ENCODE peak calls at places on chromosomes 13 and 19, in four cellular contexts. N is aorta, O is Panc1, X is GM23248. M is an unnamed sample.

GRCh38 chr19:55304279-55304978 is 20.6 kb downstream of the BRSK1 start:
- DNase-seq in N (no peak), O (no peak), X (peak; percentile 43), M (no peak)

GRCh38 chr19:56403261-56403660 is 871 bp upstream of the ZNF583 start:
- DNase-seq in N (no peak), O (no peak), X (peak; percentile 39), M (no peak)

GRCh38 chr13:114124921-114125320 is 7.5 kb downstream of the RASA3 start:
- DNase-seq in N (no peak), O (no peak), X (peak; percentile 86), M (no peak)

GRCh38 chr19:45508681-45508930 is 1.3 kb downstream of the VASP start:
- DNase-seq in N (no peak), O (no peak), X (no peak), M (no peak)

GRCh38 chr19:899363-900301 is 6.3 kb downstream of the RNU6-9 start:
- DNase-seq in N (no peak), O (no peak), X (no peak), M (no peak)

GRCh38 chr19:14149509-14149994 is 13.2 kb upstream of the ASF1B start:
- DNase-seq in N (peak; percentile 90), O (no peak), X (peak; percentile 51), M (peak; percentile 85)

GRCh38 chr13:28707629-28708427 is 10.9 kb downstream of the SLC46A3 start:
- DNase-seq in N (no peak), O (no peak), X (peak; percentile 91), M (no peak)

GRCh38 chr13:80217614-80218456 is 123.1 kb downstream of the SPRY2 start:
- DNase-seq in N (no peak), O (no peak), X (no peak), M (no peak)

GRCh38 chr13:19023115-19023514 is 158.5 kb downstream of the TUBA3C start:
- DNase-seq in N (no peak), O (no peak), X (no peak), M (no peak)

GRCh38 chr19:48539503-48540096 is 12.4 kb upstream of the SULT2B1 start:
- DNase-seq in N (no peak), O (no peak), X (peak; percentile 84), M (no peak)

GRCh38 chr19:51065221-51065960 is 499 bp upstream of the KLK13 start:
- DNase-seq in N (no peak), O (no peak), X (no peak), M (no peak)

GRCh38 chr13:23715762-23716235 is 145.6 kb downstream of the TNFRSF19 start:
- DNase-seq in N (no peak), O (no peak), X (peak; percentile 13), M (no peak)

GRCh38 chr13:84255226-84255625 is 373.0 kb upstream of the SLITRK1 start:
- DNase-seq in N (no peak), O (no peak), X (no peak), M (no peak)

GRCh38 chr19:29872224-29872731 is 60.5 kb downstream of the CCNE1 start:
- DNase-seq in N (peak; percentile 67), O (no peak), X (peak; percentile 34), M (no peak)

GRCh38 chr13:27130223-27131015 is 41.2 kb downstream of the USP12 start:
- DNase-seq in N (no peak), O (no peak), X (peak; percentile 59), M (no peak)

GRCh38 chr19:37950471-37951175 is 43.6 kb downstream of the SIPA1L3 start:
- DNase-seq in N (no peak), O (no peak), X (no peak), M (no peak)

GRCh38 chr19:34173145-34173956 is 1.0 kb downstream of the LSM14A start:
- DNase-seq in N (no peak), O (no peak), X (peak; percentile 42), M (no peak)

GRCh38 chr13:20499986-20500385 is 25.7 kb downstream of the CRYL1 start:
- DNase-seq in N (no peak), O (no peak), X (peak; percentile 48), M (no peak)

GRCh38 chr13:102879793-102880499 is 34.1 kb downstream of the ERCC5 start:
- DNase-seq in N (no peak), O (no peak), X (no peak), M (no peak)

GRCh38 chr13:38899581-38899980 is 91.0 kb downstream of the STOML3 start:
- DNase-seq in N (no peak), O (no peak), X (no peak), M (no peak)

GRCh38 chr13:79108914-79109643 is 297.0 kb downstream of the RBM26 start:
- DNase-seq in N (no peak), O (no peak), X (no peak), M (no peak)

DNA sequence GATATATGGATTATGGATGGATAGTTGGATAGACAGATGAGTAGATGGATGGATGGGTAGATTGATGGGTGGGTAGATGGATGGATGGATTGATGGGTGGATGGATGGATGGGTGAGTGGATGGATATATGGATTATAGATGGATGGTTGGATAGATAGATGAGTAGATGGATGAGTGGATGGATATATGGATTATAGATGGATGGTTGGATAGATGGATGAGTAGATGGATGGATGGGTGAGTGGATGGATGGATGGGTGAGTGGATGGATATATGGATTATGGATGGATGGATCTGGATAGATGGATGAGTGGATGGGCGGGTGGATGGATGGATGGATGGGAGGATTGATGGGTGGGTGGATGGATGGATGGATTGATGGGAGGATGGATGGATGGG is 36.4 kb upstream of the TNFAIP8L1 start:
- DNase-seq in N (no peak), O (no peak), X (no peak), M (no peak)
- H3K27ac ChIP-seq in N (no peak overlapping the region), O (no peak overlapping the region), X (no peak overlapping the region), M (no peak overlapping the region)

DNA sequence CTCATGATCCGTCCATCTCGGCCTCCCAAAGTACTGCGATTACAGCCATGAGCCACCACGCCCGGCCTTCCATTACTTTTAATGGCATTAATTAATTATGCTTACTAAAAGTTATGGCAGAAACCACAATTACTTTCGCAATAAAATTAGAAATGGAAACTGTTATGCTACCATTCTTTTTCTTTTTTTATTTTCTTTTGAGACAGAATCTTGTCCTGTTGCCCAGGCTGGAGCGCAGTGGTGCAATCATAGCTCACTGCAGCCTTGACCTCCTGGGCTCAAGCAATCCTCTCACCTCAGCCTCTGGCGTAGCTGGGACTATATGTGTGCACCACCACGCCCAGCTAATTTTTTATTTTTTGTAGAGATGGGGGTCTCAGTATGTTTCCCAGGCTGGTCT is 4.6 kb upstream of the BST2 start:
- DNase-seq in N (no peak), O (no peak), X (no peak), M (no peak)
- H3K4me1 ChIP-seq in N (no peaks in the 10 kb centered on the region), O (peaks cover 12% of the 10 kb centered on the region), X (no peaks in the 10 kb centered on the region), M (peaks cover 34% of the 10 kb centered on the region)

GRCh38 chr19:35288331-35288730 is 3.6 kb upstream of the MAG start:
- DNase-seq in N (no peak), O (no peak), X (no peak), M (no peak)
- H3K4me3 ChIP-seq in N (no peak overlapping the region), O (no peak overlapping the region), X (no peak overlapping the region), M (no peak overlapping the region)

DNA sequence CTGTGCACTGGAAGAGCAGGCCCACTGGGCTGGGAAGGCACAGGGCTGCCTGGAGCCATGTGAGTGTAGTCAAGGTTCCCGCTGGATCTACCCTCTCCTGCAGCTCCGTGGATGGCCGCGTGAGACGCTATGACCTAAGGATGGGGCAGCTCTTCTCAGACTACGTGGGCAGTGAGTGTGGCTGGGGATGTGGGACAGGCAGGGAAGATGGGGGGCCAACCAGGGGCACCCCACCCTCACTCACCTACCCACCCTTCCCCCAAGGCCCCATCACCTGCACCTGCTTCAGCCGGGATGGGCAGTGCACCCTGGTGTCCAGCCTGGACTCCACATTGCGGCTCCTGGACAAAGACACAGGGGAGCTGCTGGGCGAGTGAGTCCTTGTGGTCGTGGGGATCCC is 6.1 kb downstream of the WDR83 start:
- DNase-seq in N (no peak), O (no peak), X (no peak), M (no peak)
- H3K27ac ChIP-seq in N (no peak overlapping the region), O (no peak overlapping the region), X (no peak overlapping the region), M (no peak overlapping the region)

GRCh38 chr13:33280923-33281322 is 4.6 kb downstream of the STARD13 start:
- DNase-seq in N (no peak), O (no peak), X (peak; percentile 43), M (no peak)

GRCh38 chr13:33281951-33282595 is 3.5 kb downstream of the STARD13 start:
- DNase-seq in N (no peak), O (no peak), X (peak; percentile 89), M (no peak)

GRCh38 chr13:33279414-33279813 is 6.1 kb downstream of the STARD13 start:
- DNase-seq in N (no peak), O (no peak), X (peak; percentile 37), M (no peak)

GRCh38 chr13:33279898-33280549 is 5.5 kb downstream of the STARD13 start:
- DNase-seq in N (no peak), O (no peak), X (peak; percentile 87), M (no peak)

DNA sequence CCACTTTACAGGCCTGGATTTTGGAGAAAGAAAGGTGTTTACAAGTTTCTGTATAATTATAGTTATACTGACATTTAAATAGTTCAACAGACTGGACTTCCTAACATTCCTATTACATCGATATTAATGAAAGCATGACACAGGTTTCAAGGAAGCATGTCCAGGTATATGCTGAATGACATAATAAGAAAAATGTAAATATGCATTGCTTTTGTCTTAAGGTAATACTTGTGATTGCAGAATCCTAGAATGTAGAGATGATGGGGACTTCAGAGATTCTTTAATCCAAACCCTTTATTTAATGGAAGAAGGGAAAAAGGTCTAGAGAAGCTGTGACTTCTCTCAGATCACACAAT is 5.0 kb downstream of the STARD13 start:
- DNase-seq in N (no peak), O (no peak), X (no peak), M (no peak)
- H3K4me1 ChIP-seq in N (peaks cover 24% of the 10 kb centered on the region), O (peaks cover 25% of the 10 kb centered on the region), X (peaks cover 79% of the 10 kb centered on the region), M (peaks cover 98% of the 10 kb centered on the region)

DNA sequence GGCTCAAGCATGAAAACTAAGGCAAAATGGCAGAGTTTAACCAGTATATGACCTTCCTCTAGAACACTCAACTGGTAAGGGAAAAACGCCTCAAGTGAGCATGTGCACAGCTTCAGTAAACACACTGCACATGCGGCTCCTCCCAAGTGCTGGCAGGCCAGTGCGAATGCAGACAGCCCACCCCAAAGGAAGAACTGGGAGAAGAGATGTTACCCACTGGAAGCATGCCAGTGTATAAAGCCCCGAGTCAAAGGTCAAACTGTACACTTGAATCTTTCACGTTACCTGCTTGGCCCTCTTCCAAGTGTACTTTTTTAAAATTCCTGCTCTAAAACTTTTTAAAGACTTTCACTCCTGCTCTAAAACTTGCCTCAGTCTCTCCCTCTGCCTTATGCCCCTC is 19.2 kb upstream of the RCBTB1 start:
- DNase-seq in N (no peak), O (no peak), X (no peak), M (no peak)
- H3K4me3 ChIP-seq in N (no peak overlapping the region), O (no peak overlapping the region), X (no peak overlapping the region), M (no peak overlapping the region)

M was measured in left ventricle myocardium inferior.